ENCODE peak calls at places on chromosomes 4 and X, in seven cellular contexts. One of them, this sample, is unnamed.

GRCh38 chr4:48194986-48195773 is 61.1 kb upstream of the TXK start:
- DNase-seq in GM12878: no peak
- DNase-seq in K562: no peak
- DNase-seq in SK-N-SH: peak; percentile 9
- DNase-seq in GM12891: no peak
- DNase-seq in GM12892: no peak
- DNase-seq in H1: no peak
- DNase-seq in this sample: no peak

GRCh38 chrX:105463483-105463882 is 243.0 kb upstream of the TEX13A start:
- DNase-seq in SK-N-SH: no peak
- DNase-seq in GM12892: no peak
- DNase-seq in K562: no peak
- DNase-seq in GM12891: no peak
- DNase-seq in H1: no peak
- DNase-seq in GM12878: no peak
- DNase-seq in this sample: no peak

GRCh38 chrX:2782778-2783177 is 30.9 kb downstream of the XG start:
- DNase-seq in SK-N-SH: no peak
- DNase-seq in K562: no peak
- DNase-seq in H1: no peak
- DNase-seq in GM12892: no peak
- DNase-seq in GM12891: no peak
- DNase-seq in GM12878: no peak
- DNase-seq in this sample: no peak

GRCh38 chr4:44146516-44146915 is 302.1 kb downstream of the KCTD8 start:
- DNase-seq in H1: no peak
- DNase-seq in K562: no peak
- DNase-seq in SK-N-SH: no peak
- DNase-seq in GM12891: no peak
- DNase-seq in GM12878: no peak
- DNase-seq in GM12892: no peak
- DNase-seq in this sample: no peak

GRCh38 chr4:145061325-145061920 is 36.6 kb downstream of the ANAPC10 start:
- DNase-seq in K562: peak; percentile 51
- DNase-seq in GM12878: no peak
- DNase-seq in SK-N-SH: peak; percentile 24
- DNase-seq in GM12892: no peak
- DNase-seq in H1: no peak
- DNase-seq in GM12891: no peak
- DNase-seq in this sample: peak; percentile 41

GRCh38 chr4:164731827-164732474 is 22.0 kb upstream of the SMIM31 start:
- DNase-seq in GM12892: peak; percentile 16
- DNase-seq in GM12891: peak; percentile 21
- DNase-seq in H1: peak; percentile 17
- DNase-seq in K562: peak; percentile 57
- DNase-seq in GM12878: peak; percentile 3
- DNase-seq in SK-N-SH: peak; percentile 54
- DNase-seq in this sample: peak; percentile 20

GRCh38 chr4:90825849-90826248 is 698.7 kb downstream of the CCSER1 start:
- DNase-seq in GM12878: no peak
- DNase-seq in SK-N-SH: no peak
- DNase-seq in GM12892: no peak
- DNase-seq in H1: no peak
- DNase-seq in K562: no peak
- DNase-seq in GM12891: no peak
- DNase-seq in this sample: no peak

GRCh38 chrX:140775211-140775610 is 65.7 kb downstream of the LINC00632 start:
- DNase-seq in K562: no peak
- DNase-seq in GM12891: no peak
- DNase-seq in SK-N-SH: no peak
- DNase-seq in GM12878: no peak
- DNase-seq in H1: no peak
- DNase-seq in GM12892: no peak
- DNase-seq in this sample: no peak

GRCh38 chr4:113026556-113026955 is 22.9 kb upstream of the ANK2 start:
- DNase-seq in SK-N-SH: no peak
- DNase-seq in GM12891: no peak
- DNase-seq in GM12892: no peak
- DNase-seq in GM12878: no peak
- DNase-seq in K562: no peak
- DNase-seq in H1: no peak
- DNase-seq in this sample: no peak

GRCh38 chr4:184475096-184475461 is 729 bp upstream of the IRF2 start:
- DNase-seq in SK-N-SH: peak; percentile 61
- DNase-seq in GM12878: no peak
- DNase-seq in K562: peak; percentile 71
- DNase-seq in GM12892: peak; percentile 42
- DNase-seq in H1: no peak
- DNase-seq in GM12891: peak; percentile 32
- DNase-seq in this sample: no peak

GRCh38 chr4:173294444-173294843 is 39.7 kb downstream of the HMGB2 start:
- DNase-seq in GM12892: no peak
- DNase-seq in SK-N-SH: no peak
- DNase-seq in GM12878: no peak
- DNase-seq in GM12891: no peak
- DNase-seq in K562: no peak
- DNase-seq in H1: no peak
- DNase-seq in this sample: no peak

GRCh38 chr4:13640149-13640671 is 12.7 kb upstream of the BOD1L1 start:
- DNase-seq in GM12892: no peak
- DNase-seq in GM12878: no peak
- DNase-seq in H1: peak; percentile 54
- DNase-seq in SK-N-SH: no peak
- DNase-seq in GM12891: no peak
- DNase-seq in K562: peak; percentile 7
- DNase-seq in this sample: no peak

GRCh38 chrX:68238568-68238967 is 194.7 kb downstream of the OPHN1 start:
- DNase-seq in GM12878: no peak
- DNase-seq in H1: no peak
- DNase-seq in SK-N-SH: peak; percentile 2
- DNase-seq in GM12891: no peak
- DNase-seq in K562: peak; percentile 37
- DNase-seq in GM12892: no peak
- DNase-seq in this sample: no peak

GRCh38 chr4:147991543-147992295 is 259.8 kb downstream of the ARHGAP10 start:
- DNase-seq in GM12878: no peak
- DNase-seq in GM12892: no peak
- DNase-seq in SK-N-SH: no peak
- DNase-seq in H1: no peak
- DNase-seq in K562: no peak
- DNase-seq in GM12891: no peak
- DNase-seq in this sample: no peak

GRCh38 chr4:78297075-78297815 is 240.1 kb downstream of the FRAS1 start:
- DNase-seq in H1: no peak
- DNase-seq in GM12878: peak; percentile 27
- DNase-seq in GM12892: no peak
- DNase-seq in GM12891: no peak
- DNase-seq in SK-N-SH: no peak
- DNase-seq in K562: no peak
- DNase-seq in this sample: no peak

GRCh38 chr4:159235779-159236368 is 133.0 kb downstream of the RAPGEF2 start:
- DNase-seq in SK-N-SH: no peak
- DNase-seq in GM12878: no peak
- DNase-seq in GM12892: no peak
- DNase-seq in GM12891: no peak
- DNase-seq in H1: no peak
- DNase-seq in K562: no peak
- DNase-seq in this sample: peak; percentile 24

GRCh38 chr4:53680588-53680987 is 89.3 kb upstream of the LNX1 start:
- DNase-seq in GM12878: no peak
- DNase-seq in GM12891: no peak
- DNase-seq in H1: no peak
- DNase-seq in SK-N-SH: no peak
- DNase-seq in K562: no peak
- DNase-seq in GM12892: no peak
- DNase-seq in this sample: no peak

GRCh38 chrX:30005821-30006220 is 209.5 kb upstream of the MAGEB2 start:
- DNase-seq in GM12891: no peak
- DNase-seq in K562: no peak
- DNase-seq in GM12892: no peak
- DNase-seq in SK-N-SH: no peak
- DNase-seq in GM12878: no peak
- DNase-seq in H1: no peak
- DNase-seq in this sample: no peak

GRCh38 chr4:172750910-172751309 is 417.7 kb upstream of the GALNT7 start:
- DNase-seq in GM12878: peak; percentile 13
- DNase-seq in GM12891: no peak
- DNase-seq in K562: no peak
- DNase-seq in SK-N-SH: no peak
- DNase-seq in GM12892: no peak
- DNase-seq in H1: no peak
- DNase-seq in this sample: no peak

GRCh38 chr4:111991797-111992196 is 153.5 kb upstream of the FAM241A start:
- DNase-seq in GM12892: no peak
- DNase-seq in K562: no peak
- DNase-seq in GM12878: peak; percentile 13
- DNase-seq in GM12891: no peak
- DNase-seq in H1: no peak
- DNase-seq in SK-N-SH: no peak
- DNase-seq in this sample: no peak

GRCh38 chr4:98510757-98511517 is 147.5 kb downstream of the TSPAN5 start:
- DNase-seq in SK-N-SH: no peak
- DNase-seq in GM12892: no peak
- DNase-seq in GM12891: no peak
- DNase-seq in GM12878: no peak
- DNase-seq in K562: no peak
- DNase-seq in H1: no peak
- DNase-seq in this sample: no peak

GRCh38 chr4:20256381-20256881 is 4.7 kb downstream of the SLIT2 start:
- DNase-seq in GM12878: no peak
- DNase-seq in K562: no peak
- DNase-seq in H1: no peak
- DNase-seq in GM12892: no peak
- DNase-seq in SK-N-SH: no peak
- DNase-seq in GM12891: no peak
- DNase-seq in this sample: no peak

GRCh38 chr4:88320174-88320779 is 35.9 kb upstream of the PPM1K start:
- DNase-seq in SK-N-SH: no peak
- DNase-seq in K562: no peak
- DNase-seq in H1: no peak
- DNase-seq in GM12892: no peak
- DNase-seq in GM12891: no peak
- DNase-seq in GM12878: no peak
- DNase-seq in this sample: no peak

GRCh38 chrX:24858004-24858746 is 157.6 kb downstream of the ARX start:
- DNase-seq in GM12878: no peak
- DNase-seq in GM12892: no peak
- DNase-seq in GM12891: no peak
- DNase-seq in SK-N-SH: no peak
- DNase-seq in H1: no peak
- DNase-seq in K562: no peak
- DNase-seq in this sample: no peak

GRCh38 chr4:4479366-4479765 is 62.5 kb downstream of the STX18 start:
- DNase-seq in GM12892: no peak
- DNase-seq in H1: no peak
- DNase-seq in SK-N-SH: no peak
- DNase-seq in GM12878: no peak
- DNase-seq in K562: no peak
- DNase-seq in GM12891: no peak
- DNase-seq in this sample: no peak
- TF ChIP-seq TAF1 in GM12892: no peak
- TF ChIP-seq TAF1 in H1: no peak
- TF ChIP-seq TAF1 in SK-N-SH: no peak
- TF ChIP-seq TAF1 in GM12878: no peak
- TF ChIP-seq TAF1 in K562: no peak
- TF ChIP-seq TAF1 in GM12891: no peak
- TF ChIP-seq TAF1 in this sample: no peak

GRCh38 chrX:1500701-1501624 is 36.0 kb downstream of the P2RY8 start:
- DNase-seq in GM12878: peak; percentile 90
- DNase-seq in SK-N-SH: no peak
- DNase-seq in GM12892: peak; percentile 50
- DNase-seq in K562: no peak
- DNase-seq in GM12891: peak; percentile 50
- DNase-seq in H1: no peak
- DNase-seq in this sample: no peak
- TF ChIP-seq TAF1 in GM12878: no peak
- TF ChIP-seq TAF1 in SK-N-SH: no peak
- TF ChIP-seq TAF1 in GM12892: no peak
- TF ChIP-seq TAF1 in K562: no peak
- TF ChIP-seq TAF1 in GM12891: no peak
- TF ChIP-seq TAF1 in H1: no peak
- TF ChIP-seq TAF1 in this sample: no peak

GRCh38 chr4:94960703-94961102 is 202.9 kb downstream of the BMPR1B start:
- DNase-seq in GM12891: no peak
- DNase-seq in GM12892: no peak
- DNase-seq in GM12878: no peak
- DNase-seq in K562: no peak
- DNase-seq in SK-N-SH: no peak
- DNase-seq in H1: no peak
- DNase-seq in this sample: no peak

GRCh38 chr4:94957030-94957429 is 199.3 kb downstream of the BMPR1B start:
- DNase-seq in H1: no peak
- DNase-seq in GM12892: no peak
- DNase-seq in GM12878: no peak
- DNase-seq in GM12891: no peak
- DNase-seq in SK-N-SH: no peak
- DNase-seq in K562: no peak
- DNase-seq in this sample: no peak

GRCh38 chr4:94962484-94962883 is 204.7 kb downstream of the BMPR1B start:
- DNase-seq in GM12892: no peak
- DNase-seq in GM12891: no peak
- DNase-seq in GM12878: no peak
- DNase-seq in SK-N-SH: no peak
- DNase-seq in K562: no peak
- DNase-seq in H1: no peak
- DNase-seq in this sample: no peak

DNA sequence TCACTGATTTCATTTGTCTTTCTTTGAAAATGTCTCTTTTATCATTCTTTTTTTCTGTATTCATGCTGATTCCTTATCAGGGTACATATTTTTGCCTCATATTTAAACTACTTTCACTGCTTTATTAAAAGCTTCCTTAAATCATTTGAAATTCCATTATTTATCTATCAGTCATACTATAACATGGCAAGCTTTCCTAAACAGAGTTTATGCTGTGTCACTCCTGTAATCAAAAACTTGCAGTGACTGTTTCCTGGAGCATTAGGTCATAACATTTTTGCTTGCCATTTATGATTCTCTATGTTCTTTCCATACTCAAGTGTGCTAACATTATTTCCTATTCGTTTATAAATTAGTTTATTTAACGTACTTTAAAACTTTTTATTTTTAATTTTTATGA is 203.7 kb downstream of the BMPR1B start:
- DNase-seq in K562: no peak
- DNase-seq in GM12892: no peak
- DNase-seq in GM12878: no peak
- DNase-seq in H1: no peak
- DNase-seq in GM12891: no peak
- DNase-seq in SK-N-SH: no peak
- DNase-seq in this sample: no peak
- TF ChIP-seq TAF1 in K562: no peak
- TF ChIP-seq TAF1 in GM12892: no peak
- TF ChIP-seq TAF1 in GM12878: no peak
- TF ChIP-seq TAF1 in H1: no peak
- TF ChIP-seq TAF1 in GM12891: no peak
- TF ChIP-seq TAF1 in SK-N-SH: no peak
- TF ChIP-seq TAF1 in this sample: no peak

DNA sequence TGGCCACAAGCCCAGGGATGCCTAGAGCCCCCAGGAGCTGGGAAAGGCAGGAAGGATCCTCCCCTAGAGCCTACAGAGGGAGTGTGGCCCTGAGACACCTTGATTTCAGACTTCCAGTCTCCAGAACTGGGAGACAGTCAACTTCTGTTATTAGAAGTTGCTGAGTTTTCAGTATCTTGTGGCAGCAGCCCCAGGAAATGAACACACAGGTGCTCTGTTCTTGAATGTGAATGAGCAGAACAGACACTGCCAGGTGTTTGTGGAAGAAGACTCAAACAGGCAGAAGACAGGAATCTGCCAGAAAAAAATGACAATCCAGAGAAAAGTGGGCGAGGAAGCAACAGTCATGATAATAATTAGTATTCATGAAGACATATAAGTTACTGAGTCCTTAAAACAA is 64.5 kb upstream of the STS start:
- DNase-seq in GM12878: no peak
- DNase-seq in SK-N-SH: no peak
- DNase-seq in K562: no peak
- DNase-seq in H1: no peak
- DNase-seq in GM12892: no peak
- DNase-seq in GM12891: no peak
- DNase-seq in this sample: no peak
- TF ChIP-seq TAF1 in GM12878: no peak
- TF ChIP-seq TAF1 in SK-N-SH: no peak
- TF ChIP-seq TAF1 in K562: no peak
- TF ChIP-seq TAF1 in H1: no peak
- TF ChIP-seq TAF1 in GM12892: no peak
- TF ChIP-seq TAF1 in GM12891: no peak
- TF ChIP-seq TAF1 in this sample: no peak